ENCODE peak calls at places on chromosomes 2 and 18, in four cellular contexts. One of them, this sample, is unnamed.

GRCh38 chr2:26557244-26557925 is 79.5 kb upstream of the OTOF start:
- DNase-seq in left ventricle myocardium inferior: no peak
- DNase-seq in upper lobe of left lung: no peak
- DNase-seq in GM06990: no peak
- DNase-seq in this sample: no peak

GRCh38 chr2:172986040-172986439 is 89.6 kb upstream of the MAP3K20 start:
- DNase-seq in left ventricle myocardium inferior: no peak
- DNase-seq in upper lobe of left lung: no peak
- DNase-seq in GM06990: no peak
- DNase-seq in this sample: no peak

GRCh38 chr2:182904844-182905243 is 38.4 kb upstream of the FRZB start:
- DNase-seq in left ventricle myocardium inferior: no peak
- DNase-seq in upper lobe of left lung: no peak
- DNase-seq in GM06990: no peak
- DNase-seq in this sample: no peak

GRCh38 chr2:239625913-239626734 is 225.3 kb upstream of the HDAC4 start:
- DNase-seq in left ventricle myocardium inferior: no peak
- DNase-seq in upper lobe of left lung: peak; percentile 67
- DNase-seq in GM06990: no peak
- DNase-seq in this sample: no peak

GRCh38 chr2:169819106-169819505 is 5.6 kb downstream of the METTL5 start:
- DNase-seq in left ventricle myocardium inferior: no peak
- DNase-seq in upper lobe of left lung: no peak
- DNase-seq in GM06990: no peak
- DNase-seq in this sample: no peak

GRCh38 chr2:25125189-25125588 is 43.2 kb downstream of the POMC start:
- DNase-seq in left ventricle myocardium inferior: no peak
- DNase-seq in upper lobe of left lung: no peak
- DNase-seq in GM06990: no peak
- DNase-seq in this sample: no peak

GRCh38 chr2:142131016-142131714 is at the start of gene LRP1B:
- DNase-seq in left ventricle myocardium inferior: no peak
- DNase-seq in upper lobe of left lung: no peak
- DNase-seq in GM06990: peak; percentile 1
- DNase-seq in this sample: peak; percentile 13

GRCh38 chr18:72674710-72675109 is 130.6 kb upstream of the CBLN2 start:
- DNase-seq in left ventricle myocardium inferior: no peak
- DNase-seq in upper lobe of left lung: peak; percentile 52
- DNase-seq in GM06990: peak; percentile 79
- DNase-seq in this sample: no peak

GRCh38 chr18:8609711-8610441 is 639 bp downstream of the RAB12 start:
- DNase-seq in left ventricle myocardium inferior: peak; percentile 23
- DNase-seq in upper lobe of left lung: peak; percentile 86
- DNase-seq in GM06990: peak; percentile 44
- DNase-seq in this sample: no peak

GRCh38 chr2:173750332-173750731 is 214.8 kb downstream of the SP3 start:
- DNase-seq in left ventricle myocardium inferior: no peak
- DNase-seq in upper lobe of left lung: no peak
- DNase-seq in GM06990: no peak
- DNase-seq in this sample: no peak

GRCh38 chr2:178296394-178297090 is 102.2 kb downstream of the OSBPL6 start:
- DNase-seq in left ventricle myocardium inferior: no peak
- DNase-seq in upper lobe of left lung: no peak
- DNase-seq in GM06990: no peak
- DNase-seq in this sample: no peak

GRCh38 chr18:49321800-49322461 is 138.5 kb downstream of the DYM start:
- DNase-seq in left ventricle myocardium inferior: no peak
- DNase-seq in upper lobe of left lung: no peak
- DNase-seq in GM06990: no peak
- DNase-seq in this sample: no peak

GRCh38 chr2:185222311-185222710 is 516.3 kb upstream of the FSIP2 start:
- DNase-seq in left ventricle myocardium inferior: no peak
- DNase-seq in upper lobe of left lung: no peak
- DNase-seq in GM06990: no peak
- DNase-seq in this sample: no peak

GRCh38 chr2:120520929-120521912 is 175.3 kb downstream of the INHBB start:
- DNase-seq in left ventricle myocardium inferior: no peak
- DNase-seq in upper lobe of left lung: no peak
- DNase-seq in GM06990: no peak
- DNase-seq in this sample: peak; percentile 30

GRCh38 chr2:98538280-98539041 is 69.9 kb downstream of the COA5 start:
- DNase-seq in left ventricle myocardium inferior: no peak
- DNase-seq in upper lobe of left lung: no peak
- DNase-seq in GM06990: no peak
- DNase-seq in this sample: no peak

GRCh38 chr2:172995323-172996244 is 80.1 kb upstream of the MAP3K20 start:
- DNase-seq in left ventricle myocardium inferior: peak; percentile 27
- DNase-seq in upper lobe of left lung: peak; percentile 11
- DNase-seq in GM06990: no peak
- DNase-seq in this sample: no peak

GRCh38 chr2:49616800-49617199 is 462.5 kb upstream of the FSHR start:
- DNase-seq in left ventricle myocardium inferior: no peak
- DNase-seq in upper lobe of left lung: no peak
- DNase-seq in GM06990: no peak
- DNase-seq in this sample: no peak

GRCh38 chr18:67525328-67526110 is 9.0 kb upstream of the DSEL start:
- DNase-seq in left ventricle myocardium inferior: peak; percentile 42
- DNase-seq in upper lobe of left lung: no peak
- DNase-seq in GM06990: no peak
- DNase-seq in this sample: no peak

GRCh38 chr2:164014068-164014577 is 278.3 kb upstream of the FIGN start:
- DNase-seq in left ventricle myocardium inferior: peak; percentile 26
- DNase-seq in upper lobe of left lung: no peak
- DNase-seq in GM06990: no peak
- DNase-seq in this sample: no peak

GRCh38 chr2:232910376-232910775 is 40.3 kb downstream of the SNORC start:
- DNase-seq in left ventricle myocardium inferior: no peak
- DNase-seq in upper lobe of left lung: no peak
- DNase-seq in GM06990: no peak
- DNase-seq in this sample: no peak

GRCh38 chr18:55337908-55338521 is 250.0 kb downstream of the TCF4 start:
- DNase-seq in left ventricle myocardium inferior: peak; percentile 32
- DNase-seq in upper lobe of left lung: no peak
- DNase-seq in GM06990: no peak
- DNase-seq in this sample: no peak

GRCh38 chr2:186256540-186256939 is 229.5 kb upstream of the ZC3H15 start:
- DNase-seq in left ventricle myocardium inferior: no peak
- DNase-seq in upper lobe of left lung: no peak
- DNase-seq in GM06990: no peak
- DNase-seq in this sample: no peak

GRCh38 chr2:116269040-116269439 is 1545.5 kb upstream of the DDX18 start:
- DNase-seq in left ventricle myocardium inferior: no peak
- DNase-seq in upper lobe of left lung: peak; percentile 33
- DNase-seq in GM06990: no peak
- DNase-seq in this sample: no peak

GRCh38 chr2:104804148-104804890 is 49.6 kb upstream of the POU3F3 start:
- DNase-seq in left ventricle myocardium inferior: no peak
- DNase-seq in upper lobe of left lung: no peak
- DNase-seq in GM06990: no peak
- DNase-seq in this sample: no peak

GRCh38 chr2:212712991-212713390 is 174.4 kb upstream of the ERBB4 start:
- DNase-seq in left ventricle myocardium inferior: no peak
- DNase-seq in upper lobe of left lung: no peak
- DNase-seq in GM06990: no peak
- DNase-seq in this sample: no peak

GRCh38 chr2:71703981-71704545 is 250.7 kb downstream of the DYSF start:
- DNase-seq in left ventricle myocardium inferior: no peak
- DNase-seq in upper lobe of left lung: no peak
- DNase-seq in GM06990: no peak
- DNase-seq in this sample: no peak

GRCh38 chr18:3620146-3621119 is 170.5 kb downstream of the TGIF1 start:
- DNase-seq in left ventricle myocardium inferior: no peak
- DNase-seq in upper lobe of left lung: no peak
- DNase-seq in GM06990: no peak
- DNase-seq in this sample: no peak

GRCh38 chr2:8653485-8653884 is 28.4 kb upstream of the ID2 start:
- DNase-seq in left ventricle myocardium inferior: no peak
- DNase-seq in upper lobe of left lung: no peak
- DNase-seq in GM06990: no peak
- DNase-seq in this sample: no peak

GRCh38 chr2:30684026-30684425 is 123.2 kb downstream of the CAPN13 start:
- DNase-seq in left ventricle myocardium inferior: no peak
- DNase-seq in upper lobe of left lung: no peak
- DNase-seq in GM06990: no peak
- DNase-seq in this sample: no peak

GRCh38 chr2:191847764-191848163 is 876 bp upstream of the CAVIN2 start:
- DNase-seq in left ventricle myocardium inferior: no peak
- DNase-seq in upper lobe of left lung: no peak
- DNase-seq in GM06990: no peak
- DNase-seq in this sample: no peak

GRCh38 chr2:181616715-181617114 is 40.2 kb downstream of the CERKL start:
- DNase-seq in left ventricle myocardium inferior: no peak
- DNase-seq in upper lobe of left lung: no peak
- DNase-seq in GM06990: no peak
- DNase-seq in this sample: no peak

GRCh38 chr2:2808551-2809058 is 477.5 kb upstream of the MYT1L start:
- DNase-seq in left ventricle myocardium inferior: no peak
- DNase-seq in upper lobe of left lung: no peak
- DNase-seq in GM06990: no peak
- DNase-seq in this sample: no peak

GRCh38 chr2:237482485-237482884 is 4.6 kb upstream of the MLPH start:
- DNase-seq in left ventricle myocardium inferior: peak; percentile 77
- DNase-seq in upper lobe of left lung: no peak
- DNase-seq in GM06990: no peak
- DNase-seq in this sample: no peak

GRCh38 chr2:167924556-167924955 is 322.8 kb downstream of the STK39 start:
- DNase-seq in left ventricle myocardium inferior: no peak
- DNase-seq in upper lobe of left lung: no peak
- DNase-seq in GM06990: no peak
- DNase-seq in this sample: no peak

GRCh38 chr2:241391892-241392665 is 36.0 kb downstream of the FARP2 start:
- DNase-seq in left ventricle myocardium inferior: no peak
- DNase-seq in upper lobe of left lung: no peak
- DNase-seq in GM06990: no peak
- DNase-seq in this sample: no peak

GRCh38 chr2:73255007-73255644 is 21.0 kb downstream of the CCT7 start:
- DNase-seq in left ventricle myocardium inferior: no peak
- DNase-seq in upper lobe of left lung: no peak
- DNase-seq in GM06990: no peak
- DNase-seq in this sample: no peak

GRCh38 chr2:134372611-134373131 is 118.8 kb downstream of the MGAT5 start:
- DNase-seq in left ventricle myocardium inferior: peak; percentile 54
- DNase-seq in upper lobe of left lung: no peak
- DNase-seq in GM06990: no peak
- DNase-seq in this sample: no peak
- TF ChIP-seq CTCF in left ventricle myocardium inferior: no peak
- TF ChIP-seq CTCF in upper lobe of left lung: no peak
- TF ChIP-seq CTCF in GM06990: no peak
- TF ChIP-seq CTCF in this sample: no peak

DNA sequence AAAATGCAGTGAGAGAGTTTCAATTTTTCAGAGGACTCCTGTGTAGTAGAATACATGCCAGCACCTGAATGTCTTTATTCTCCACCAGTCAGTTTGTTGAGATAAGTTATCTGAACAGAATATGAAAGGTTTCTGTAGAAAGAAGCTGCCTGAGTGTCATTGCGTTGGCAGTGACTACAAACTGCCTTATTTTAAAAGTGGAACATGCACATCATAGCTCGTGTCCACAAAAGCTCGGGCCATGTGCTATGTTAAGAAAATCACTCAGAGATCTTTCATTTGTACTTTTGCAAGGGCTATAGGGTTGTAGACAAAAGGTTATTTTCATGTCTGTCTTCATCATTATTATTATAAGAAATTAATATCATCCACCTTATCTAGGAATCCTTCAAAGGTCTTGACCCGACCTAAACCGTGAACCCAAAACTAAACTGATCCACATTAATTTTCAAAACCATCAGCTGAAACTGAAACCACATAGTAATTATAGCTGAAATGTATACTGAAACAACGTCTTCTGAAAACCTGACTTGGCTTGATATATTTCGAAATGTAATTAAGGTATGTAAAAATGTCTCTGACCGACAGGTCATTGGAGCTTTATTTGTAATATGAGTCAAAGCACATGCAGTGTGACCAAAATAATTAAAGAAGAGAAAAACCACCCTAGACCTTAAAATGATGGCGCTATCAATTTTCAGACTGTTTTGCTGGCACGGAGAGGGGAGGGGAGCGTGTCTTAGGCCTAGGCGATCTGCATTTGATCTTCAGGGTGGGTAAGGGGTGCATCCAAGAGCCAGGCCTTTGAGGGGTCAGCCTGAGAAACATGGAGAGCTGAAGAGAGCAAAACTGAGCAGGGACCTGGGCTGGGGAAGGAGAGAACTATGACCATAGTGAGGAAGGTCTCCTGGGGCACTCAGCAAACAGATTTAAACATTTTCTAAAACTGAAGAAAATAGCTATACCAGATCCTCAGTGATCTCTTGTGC is 232.1 kb downstream of the SOX11 start:
- DNase-seq in left ventricle myocardium inferior: no peak
- DNase-seq in upper lobe of left lung: no peak
- DNase-seq in GM06990: no peak
- DNase-seq in this sample: no peak
- TF ChIP-seq CTCF in left ventricle myocardium inferior: no peak
- TF ChIP-seq CTCF in upper lobe of left lung: no peak
- TF ChIP-seq CTCF in GM06990: no peak
- TF ChIP-seq CTCF in this sample: no peak

GRCh38 chr18:23452728-23453656 is at the start of gene RIOK3:
- DNase-seq in left ventricle myocardium inferior: peak; percentile 98
- DNase-seq in upper lobe of left lung: peak; percentile 98
- DNase-seq in GM06990: peak; percentile 98
- DNase-seq in this sample: peak; percentile 92
- TF ChIP-seq CTCF in left ventricle myocardium inferior: no peak
- TF ChIP-seq CTCF in upper lobe of left lung: no peak
- TF ChIP-seq CTCF in GM06990: no peak
- TF ChIP-seq CTCF in this sample: no peak

GRCh38 chr18:74430811-74431571 is 26.1 kb downstream of the DIPK1C start:
- DNase-seq in left ventricle myocardium inferior: no peak
- DNase-seq in upper lobe of left lung: no peak
- DNase-seq in GM06990: no peak
- DNase-seq in this sample: no peak
- TF ChIP-seq CTCF in left ventricle myocardium inferior: no peak
- TF ChIP-seq CTCF in upper lobe of left lung: no peak
- TF ChIP-seq CTCF in GM06990: no peak
- TF ChIP-seq CTCF in this sample: no peak

This sample was measured in progenitor cell of endocrine pancreas.